ENCODE peak calls at places on chromosomes 5 and 9, in seven cellular contexts. W is NCI-H526 treated with DMSO at 0.1 percent for 48 hours, G is GM12878, A is GM13977, M is T follicular helper cell, S is iris pigment epithelial cell, D is upper lobe of right lung. N is an unnamed sample.

GRCh38 chr5:129460951-129461815 is 1.1 kb downstream of the ADAMTS19 start:
- DNase-seq in S (peak), A (peak), G (no peak), M (no peak), D (peak), W (no peak), N (no peak)

GRCh38 chr9:34363619-34364351 is 12.9 kb downstream of the MYORG start:
- DNase-seq in A (no peak), S (no peak), M (no peak), D (peak), W (no peak), G (no peak), N (peak)

GRCh38 chr9:130630506-130631330 is 33.7 kb upstream of the PRDM12 start:
- DNase-seq in M (no peak), G (no peak), D (peak), S (no peak), W (no peak), A (no peak), N (no peak)

GRCh38 chr5:86118542-86118941 is 499.2 kb upstream of the COX7C start:
- DNase-seq in W (no peak), S (no peak), D (no peak), M (no peak), G (no peak), A (no peak), N (no peak)

GRCh38 chr9:126638571-126639132 is 24.9 kb downstream of the LMX1B start:
- DNase-seq in W (peak), G (no peak), A (no peak), M (no peak), S (no peak), D (no peak), N (no peak)

GRCh38 chr5:102049517-102049916 is 246.6 kb downstream of the SLCO4C1 start:
- DNase-seq in S (no peak), M (no peak), W (no peak), G (no peak), D (no peak), A (no peak), N (no peak)

GRCh38 chr9:28774433-28775029 is 1201.2 kb upstream of the C9orf72 start:
- DNase-seq in G (no peak), W (peak), A (peak), S (peak), D (no peak), M (no peak), N (no peak)

GRCh38 chr9:108056805-108057386 is 567.3 kb upstream of the KLF4 start:
- DNase-seq in M (no peak), S (peak), A (no peak), D (no peak), G (no peak), W (no peak), N (no peak)

GRCh38 chr5:142779163-142779562 is 9.0 kb downstream of the ARHGAP26 start:
- DNase-seq in G (no peak), M (no peak), S (peak), D (no peak), A (no peak), W (no peak), N (no peak)

GRCh38 chr9:136551401-136552116 is 5.7 kb upstream of the NOTCH1 start:
- DNase-seq in S (peak), D (no peak), A (peak), W (no peak), M (no peak), G (no peak), N (no peak)

GRCh38 chr9:108622467-108622866 is 233.3 kb downstream of the ACTL7B start:
- DNase-seq in G (no peak), D (no peak), M (no peak), S (peak), W (no peak), A (no peak), N (no peak)

GRCh38 chr5:172724658-172725183 is 46.3 kb downstream of the DUSP1 start:
- DNase-seq in S (no peak), D (no peak), A (no peak), G (no peak), M (no peak), W (no peak), N (no peak)

GRCh38 chr5:115194671-115195070 is 25.0 kb upstream of the TRIM36 start:
- DNase-seq in M (no peak), S (no peak), G (no peak), W (no peak), D (no peak), A (no peak), N (no peak)

GRCh38 chr9:35954942-35955546 is 2.9 kb downstream of the OR2S2 start:
- DNase-seq in D (no peak), G (no peak), M (peak), S (peak), A (peak), W (peak), N (peak)

GRCh38 chr5:146359836-146360235 is 21.2 kb downstream of the POU4F3 start:
- DNase-seq in A (no peak), D (no peak), S (no peak), W (no peak), M (no peak), G (no peak), N (no peak)

GRCh38 chr9:23117621-23118020 is 671.0 kb downstream of the DMRTA1 start:
- DNase-seq in S (peak), W (no peak), D (no peak), A (no peak), M (no peak), G (no peak), N (no peak)

GRCh38 chr9:77016111-77016525 is 3.3 kb upstream of the FOXB2 start:
- DNase-seq in M (no peak), D (no peak), G (no peak), A (peak), S (no peak), W (no peak), N (no peak)

GRCh38 chr5:53017383-53017782 is 28.2 kb downstream of the ITGA2 start:
- DNase-seq in D (no peak), S (no peak), A (no peak), G (no peak), M (no peak), W (no peak), N (no peak)

GRCh38 chr5:157540707-157541451 is 34.7 kb downstream of the ADAM19 start:
- DNase-seq in A (peak), M (peak), W (peak), G (peak), S (peak), D (peak), N (peak)

GRCh38 chr9:30800421-30800820 is 1584.0 kb upstream of the ACO1 start:
- DNase-seq in M (no peak), G (no peak), W (no peak), S (no peak), D (peak), A (no peak), N (no peak)

GRCh38 chr5:50328193-50328729 is 112.8 kb downstream of the EMB start:
- DNase-seq in A (no peak), G (no peak), D (no peak), W (no peak), M (no peak), S (no peak), N (no peak)

GRCh38 chr5:141393267-141393666 is 834 bp downstream of the PCDHGA8 start:
- DNase-seq in S (no peak), A (no peak), G (no peak), D (no peak), W (no peak), M (no peak), N (no peak)

GRCh38 chr9:20356392-20357206 is 265.7 kb downstream of the MLLT3 start:
- DNase-seq in W (peak), S (peak), G (peak), D (peak), M (peak), A (peak), N (peak)

GRCh38 chr5:13745508-13745907 is 199.0 kb downstream of the DNAH5 start:
- DNase-seq in S (peak), W (no peak), G (no peak), A (no peak), D (no peak), M (no peak), N (no peak)

GRCh38 chr9:98488578-98489312 is 220.0 kb downstream of the GABBR2 start:
- DNase-seq in G (no peak), S (peak), W (no peak), M (no peak), D (no peak), A (no peak), N (no peak)

GRCh38 chr5:150121448-150122157 is 34.0 kb downstream of the PDGFRB start:
- DNase-seq in S (no peak), W (no peak), G (no peak), A (no peak), M (no peak), D (peak), N (no peak)

GRCh38 chr9:9615086-9615485 is 997.7 kb downstream of the PTPRD start:
- DNase-seq in D (no peak), M (no peak), A (no peak), S (no peak), W (no peak), G (no peak), N (no peak)

GRCh38 chr9:79129865-79130480 is 441.8 kb upstream of the TLE4 start:
- DNase-seq in D (no peak), M (no peak), W (no peak), A (no peak), S (peak), G (no peak), N (no peak)

GRCh38 chr9:99296375-99296951 is 74.4 kb downstream of the SEC61B start:
- DNase-seq in G (no peak), S (peak), W (no peak), A (peak), D (peak), M (peak), N (peak)

GRCh38 chr5:171630047-171630669 is 155.5 kb upstream of the SMIM23 start:
- DNase-seq in D (peak), G (no peak), A (no peak), S (peak), M (no peak), W (peak), N (no peak)

GRCh38 chr5:123125172-123125508 is 36.1 kb downstream of the PRDM6 start:
- DNase-seq in D (no peak), M (no peak), S (peak), G (no peak), A (no peak), W (no peak), N (no peak)

GRCh38 chr5:42759456-42759855 is 2.8 kb downstream of the CCDC152 start:
- DNase-seq in G (no peak), D (no peak), A (no peak), M (no peak), W (no peak), S (peak), N (no peak)

GRCh38 chr5:169157064-169157463 is 143.9 kb downstream of the SLIT3 start:
- DNase-seq in A (no peak), G (no peak), S (no peak), D (no peak), W (no peak), M (no peak), N (no peak)